ENCODE peak calls at places on chromosome 21, in nine cellular contexts. H is fibroblast of mammary gland; C is mucosa of descending colon; P is prostate gland; R is iris pigment epithelial cell; E is NCI-H1105; I is stimulated activated CD8-positive, alpha-beta memory T cell treated with anti-CD3 and anti-CD28 coated beads, Interleukin-4, amount 100 ng/mL, for 4 hours; K is H7; D is ovary. Z is an unnamed sample.

GRCh38 chr21:21051109-21052055 is 53.2 kb downstream of the NCAM2 start:
- DNase-seq in H (no peak), C (no peak), P (no peak), R (no peak), E (no peak), I (no peak), K (no peak), D (no peak), Z (no peak)

GRCh38 chr21:7952648-7953047 is 2568.7 kb upstream of the TPTE start:
- DNase-seq in H (no peak), C (no peak), P (no peak), R (no peak), E (no peak), I (no peak), K (no peak), D (no peak), Z (no peak)

GRCh38 chr21:16194851-16195251 is 465.1 kb downstream of the USP25 start:
- DNase-seq in H (peak), C (no peak), P (no peak), R (peak), E (no peak), I (no peak), K (no peak), D (no peak), Z (peak)

GRCh38 chr21:25974937-25975336 is 195.6 kb downstream of the APP start:
- DNase-seq in H (no peak), C (no peak), P (no peak), R (no peak), E (no peak), I (no peak), K (no peak), D (no peak), Z (no peak)

GRCh38 chr21:46006547-46007497 is 25.3 kb downstream of the COL6A1 start:
- DNase-seq in H (no peak), C (peak), P (peak), R (no peak), E (no peak), I (no peak), K (peak), D (peak), Z (no peak)

GRCh38 chr21:46326110-46326703 is 2.3 kb downstream of the PCNT start:
- DNase-seq in H (no peak), C (peak), P (no peak), R (no peak), E (no peak), I (no peak), K (peak), D (no peak), Z (no peak)

GRCh38 chr21:15279484-15279883 is 214.7 kb upstream of the NRIP1 start:
- DNase-seq in H (peak), C (no peak), P (no peak), R (no peak), E (no peak), I (no peak), K (no peak), D (no peak), Z (no peak)

GRCh38 chr21:45415943-45416611 is 11.1 kb downstream of the COL18A1 start:
- DNase-seq in H (no peak), C (peak), P (no peak), R (no peak), E (no peak), I (no peak), K (no peak), D (peak), Z (no peak)

GRCh38 chr21:28126521-28127317 is 866.0 kb downstream of the LTN1 start:
- DNase-seq in H (no peak), C (no peak), P (no peak), R (no peak), E (no peak), I (no peak), K (no peak), D (no peak), Z (no peak)

GRCh38 chr21:41425954-41426655 is at the start of gene MX1:
- DNase-seq in H (peak), C (peak), P (peak), R (peak), E (no peak), I (peak), K (peak), D (peak), Z (peak)

GRCh38 chr21:37984416-37984815 is 68.2 kb upstream of the KCNJ6 start:
- DNase-seq in H (no peak), C (no peak), P (no peak), R (no peak), E (no peak), I (no peak), K (no peak), D (no peak), Z (no peak)

GRCh38 chr21:32411366-32412161 is 942 bp upstream of the EVA1C start:
- DNase-seq in H (peak), C (peak), P (peak), R (peak), E (peak), I (peak), K (peak), D (peak), Z (peak)

GRCh38 chr21:25862112-25862511 is 127.3 kb downstream of the GABPA start:
- DNase-seq in H (no peak), C (no peak), P (no peak), R (no peak), E (no peak), I (no peak), K (no peak), D (no peak), Z (no peak)

GRCh38 chr21:46096596-46096981 is 1.3 kb upstream of the COL6A2 start:
- DNase-seq in H (no peak), C (peak), P (no peak), R (no peak), E (no peak), I (no peak), K (peak), D (peak), Z (no peak)

GRCh38 chr21:33196956-33197374 is 32.8 kb upstream of the IFNAR2 start:
- DNase-seq in H (peak), C (no peak), P (peak), R (peak), E (peak), I (peak), K (peak), D (peak), Z (peak)

GRCh38 chr21:45954271-45954670 is 27.3 kb upstream of the COL6A1 start:
- DNase-seq in H (peak), C (no peak), P (no peak), R (peak), E (no peak), I (no peak), K (peak), D (peak), Z (peak)

GRCh38 chr21:42515708-42516502 is 2.3 kb downstream of the SLC37A1 start:
- DNase-seq in H (no peak), C (no peak), P (peak), R (no peak), E (no peak), I (no peak), K (no peak), D (no peak), Z (no peak)

GRCh38 chr21:20308586-20308985 is 689.6 kb upstream of the NCAM2 start:
- DNase-seq in H (no peak), C (no peak), P (no peak), R (no peak), E (no peak), I (no peak), K (no peak), D (no peak), Z (no peak)

GRCh38 chr21:45130324-45130774 is 56.0 kb downstream of the ADARB1 start:
- DNase-seq in H (peak), C (no peak), P (no peak), R (peak), E (no peak), I (no peak), K (no peak), D (peak), Z (peak)

GRCh38 chr21:21268061-21268471 is 269.9 kb downstream of the NCAM2 start:
- DNase-seq in H (no peak), C (no peak), P (no peak), R (peak), E (no peak), I (no peak), K (no peak), D (no peak), Z (peak)

GRCh38 chr21:16587141-16587570 is 857.4 kb downstream of the USP25 start:
- DNase-seq in H (peak), C (no peak), P (peak), R (peak), E (no peak), I (no peak), K (no peak), D (peak), Z (peak)

GRCh38 chr21:45554477-45555175 is 12.4 kb upstream of the SLC19A1 start:
- DNase-seq in H (peak), C (peak), P (peak), R (peak), E (peak), I (peak), K (peak), D (peak), Z (peak)

GRCh38 chr21:28541371-28542112 is 451.1 kb downstream of the LTN1 start:
- DNase-seq in H (no peak), C (no peak), P (no peak), R (no peak), E (no peak), I (no peak), K (no peak), D (no peak), Z (peak)

GRCh38 chr21:18026359-18026758 is 207.2 kb upstream of the C21orf91 start:
- DNase-seq in H (no peak), C (no peak), P (no peak), R (no peak), E (no peak), I (no peak), K (no peak), D (no peak), Z (no peak)

GRCh38 chr21:46195595-46196195 is 11.4 kb upstream of the SPATC1L start:
- DNase-seq in H (no peak), C (peak), P (no peak), R (no peak), E (no peak), I (no peak), K (no peak), D (peak), Z (no peak)

GRCh38 chr21:46399686-46400085 is 59.0 kb upstream of the DIP2A start:
- DNase-seq in H (no peak), C (peak), P (no peak), R (no peak), E (no peak), I (no peak), K (peak), D (no peak), Z (no peak)

GRCh38 chr21:41921089-41921819 is 32.6 kb downstream of the C2CD2 start:
- DNase-seq in H (no peak), C (no peak), P (no peak), R (no peak), E (no peak), I (no peak), K (no peak), D (peak), Z (no peak)

GRCh38 chr21:33998402-33998801 is 75.0 kb upstream of the MRPS6 start:
- DNase-seq in H (no peak), C (no peak), P (no peak), R (peak), E (no peak), I (no peak), K (no peak), D (no peak), Z (no peak)

GRCh38 chr21:36204980-36205379 is 48.4 kb downstream of the DOP1B start:
- DNase-seq in H (no peak), C (no peak), P (no peak), R (no peak), E (no peak), I (no peak), K (no peak), D (no peak), Z (no peak)

GRCh38 chr21:31258073-31258472 is 86.0 kb downstream of the TIAM1 start:
- DNase-seq in H (no peak), C (no peak), P (no peak), R (no peak), E (no peak), I (no peak), K (no peak), D (no peak), Z (no peak)

GRCh38 chr21:32753818-32754610 is 17.5 kb downstream of the PAXBP1 start:
- DNase-seq in H (no peak), C (no peak), P (no peak), R (no peak), E (no peak), I (no peak), K (no peak), D (no peak), Z (no peak)

GRCh38 chr21:14382486-14382834 is 486 bp downstream of the HSPA13 start:
- DNase-seq in H (peak), C (no peak), P (no peak), R (peak), E (peak), I (peak), K (peak), D (no peak), Z (peak)

GRCh38 chr21:39799178-39799577 is 54.2 kb downstream of the IGSF5 start:
- DNase-seq in H (no peak), C (no peak), P (peak), R (no peak), E (no peak), I (no peak), K (no peak), D (no peak), Z (no peak)

GRCh38 chr21:45344576-45344975 is 56.9 kb upstream of the POFUT2 start:
- DNase-seq in H (no peak), C (no peak), P (no peak), R (no peak), E (no peak), I (no peak), K (peak), D (no peak), Z (no peak)

GRCh38 chr21:22728091-22728490 is 1729.9 kb downstream of the NCAM2 start:
- DNase-seq in H (no peak), C (no peak), P (no peak), R (no peak), E (no peak), I (no peak), K (no peak), D (no peak), Z (no peak)

GRCh38 chr21:29155118-29155932 is 24.9 kb downstream of the MAP3K7CL start:
- DNase-seq in H (peak), C (no peak), P (peak), R (peak), E (no peak), I (no peak), K (peak), D (peak), Z (peak)

GRCh38 chr21:42171091-42172053 is 47.6 kb upstream of the ABCG1 start:
- DNase-seq in H (peak), C (peak), P (peak), R (no peak), E (peak), I (no peak), K (no peak), D (peak), Z (no peak)

GRCh38 chr21:44703731-44704635 is 7.0 kb downstream of the KRTAP10-12 start:
- DNase-seq in H (no peak), C (no peak), P (no peak), R (no peak), E (no peak), I (no peak), K (peak), D (no peak), Z (no peak)